ENCODE peak calls at places on chromosomes 1 and 21, in seven cellular contexts. N is AG09309, H is fibroblast of the aortic adventitia, L is fibroblast of pulmonary artery, R is hepatocyte, O is astrocyte of the spinal cord, Q is heart left ventricle. Y is an unnamed sample.
A peak's percentile ranks its signal among the peaks of the same experiment; 100 is the strongest.

GRCh38 chr1:40710581-40711315 is 19.2 kb downstream of the NFYC start:
- DNase-seq in L (peak; percentile 19), R (no peak), O (peak; percentile 11), N (no peak), Q (no peak), H (no peak), Y (no peak)

GRCh38 chr1:180218806-180219765 is 11.0 kb upstream of the LHX4 start:
- DNase-seq in O (no peak), H (no peak), R (no peak), N (no peak), Q (no peak), L (no peak), Y (no peak)

GRCh38 chr1:236980673-236981072 is 23.6 kb downstream of the MT1HL1 start:
- DNase-seq in R (no peak), H (no peak), N (no peak), O (no peak), Q (no peak), L (no peak), Y (no peak)

GRCh38 chr1:32759997-32760623 is 57.0 kb downstream of the YARS1 start:
- DNase-seq in N (no peak), R (peak; percentile 98), Q (no peak), O (peak; percentile 49), L (peak; percentile 42), H (no peak), Y (no peak)

GRCh38 chr1:212463565-212464270 is 31.0 kb downstream of the NENF start:
- DNase-seq in H (no peak), Q (no peak), R (no peak), N (no peak), O (no peak), L (no peak), Y (no peak)

GRCh38 chr1:172971241-172971640 is 79.5 kb downstream of the TNFSF18 start:
- DNase-seq in R (peak; percentile 7), N (no peak), Q (no peak), L (no peak), O (no peak), H (no peak), Y (no peak)

GRCh38 chr1:182861994-182862393 is 22.8 kb downstream of the DHX9 start:
- DNase-seq in H (peak; percentile 46), N (no peak), Q (no peak), O (peak; percentile 44), R (no peak), L (peak; percentile 45), Y (no peak)

GRCh38 chr1:36516372-36517018 is 33.8 kb upstream of the CSF3R start:
- DNase-seq in H (peak; percentile 53), N (peak; percentile 3), R (peak; percentile 82), L (peak; percentile 63), Q (peak; percentile 33), O (peak; percentile 48), Y (peak; percentile 12)

GRCh38 chr1:247077234-247077633 is 1.4 kb downstream of the ZNF670 start:
- DNase-seq in H (peak; percentile 27), N (no peak), L (peak; percentile 17), O (no peak), Q (no peak), R (no peak), Y (no peak)

GRCh38 chr1:53799141-53799540 is 39.0 kb downstream of the NDC1 start:
- DNase-seq in L (no peak), N (no peak), O (no peak), Q (no peak), H (peak; percentile 4), R (no peak), Y (no peak)

GRCh38 chr1:168422203-168422848 is 121.5 kb downstream of the XCL2 start:
- DNase-seq in R (no peak), Q (no peak), L (peak; percentile 20), N (no peak), H (peak; percentile 25), O (no peak), Y (no peak)

GRCh38 chr1:17239420-17239819 is 9.5 kb upstream of the PADI3 start:
- DNase-seq in H (peak; percentile 95), L (peak; percentile 96), R (peak; percentile 72), Q (peak; percentile 36), O (peak; percentile 96), N (peak; percentile 64), Y (peak; percentile 55)

GRCh38 chr1:22849770-22850169 is 122.9 kb downstream of the LACTBL1 start:
- DNase-seq in O (no peak), N (no peak), R (no peak), H (no peak), L (no peak), Q (no peak), Y (no peak)

GRCh38 chr21:33455858-33456446 is 23.8 kb downstream of the TMEM50B start:
- DNase-seq in H (no peak), R (no peak), N (no peak), Q (no peak), L (no peak), O (no peak), Y (no peak)

GRCh38 chr1:162381941-162382750 is 618 bp downstream of the C1orf226 start:
- DNase-seq in N (no peak), R (no peak), O (no peak), Q (no peak), L (no peak), H (no peak), Y (no peak)

GRCh38 chr1:116461723-116462122 is 88.7 kb downstream of the ATP1A1 start:
- DNase-seq in R (no peak), O (no peak), L (no peak), Q (no peak), N (no peak), H (no peak), Y (no peak)

GRCh38 chr1:25065246-25066238 is 135.5 kb upstream of the RUNX3 start:
- DNase-seq in N (no peak), Q (no peak), L (peak; percentile 3), O (peak; percentile 32), R (no peak), H (peak; percentile 44), Y (no peak)

GRCh38 chr21:7917729-7918128 is 2603.7 kb upstream of the TPTE start:
- DNase-seq in H (no peak), O (peak; percentile 24), Q (no peak), L (no peak), R (peak; percentile 28), N (no peak), Y (no peak)

DNA sequence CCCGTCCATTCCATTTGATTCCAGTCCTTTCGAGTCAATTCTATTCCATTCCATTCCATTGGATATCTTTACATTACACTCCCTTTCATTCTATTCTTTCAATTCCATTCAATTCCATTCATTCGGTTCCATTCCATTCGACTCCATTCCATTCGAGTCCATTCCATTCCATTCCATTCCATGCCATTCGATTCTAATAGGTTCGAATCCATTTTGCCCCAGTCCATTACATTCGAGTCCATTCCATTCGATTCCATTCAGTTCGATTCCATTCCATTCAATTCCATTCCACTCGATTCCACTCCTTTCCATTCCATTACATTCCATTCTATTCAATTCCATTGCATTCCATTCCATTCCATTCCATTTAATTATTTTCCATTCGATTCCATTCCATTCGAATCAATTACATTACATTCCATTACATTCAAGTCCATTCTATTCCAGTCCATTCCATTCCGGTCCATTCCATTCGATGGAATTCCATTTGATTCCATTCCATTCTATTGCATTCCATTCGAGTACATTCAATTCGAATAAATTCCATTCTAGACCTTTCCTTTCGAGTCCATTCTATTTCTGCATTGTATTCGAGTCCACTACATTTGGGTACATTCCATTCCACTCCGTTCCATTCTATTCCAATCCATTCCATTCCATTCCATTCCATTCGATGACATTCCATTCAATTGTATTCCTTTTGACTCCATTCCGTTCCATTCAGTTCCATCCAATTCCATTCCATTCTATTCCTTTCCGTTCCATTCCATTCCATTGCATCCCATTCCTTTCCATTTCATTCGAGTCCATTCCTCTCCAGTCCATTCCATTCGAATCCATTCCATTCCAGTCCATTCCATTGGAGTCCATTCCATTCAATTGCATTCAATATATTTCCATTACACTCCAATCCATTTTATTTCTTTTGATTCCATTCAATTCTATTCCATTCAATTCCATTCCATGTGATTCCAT is 2604.8 kb upstream of the TPTE start:
- DNase-seq in Q (no peak), H (no peak), N (no peak), O (no peak), L (no peak), R (no peak), Y (no peak)
- H3K4me3 ChIP-seq in Q (no peak overlapping the region), H (no peak overlapping the region), N (no peak overlapping the region), O (no peak overlapping the region), L (no peak overlapping the region), R (no peak overlapping the region), Y (no peak overlapping the region)

GRCh38 chr21:31459457-31459856 is 115.4 kb upstream of the TIAM1 start:
- DNase-seq in O (no peak), R (no peak), Q (no peak), N (no peak), L (no peak), H (no peak), Y (no peak)
- TF ChIP-seq CTCF in O (no peak), R (peak; percentile 23), Q (no peak), N (no peak), L (no peak), H (no peak), Y (no peak)

GRCh38 chr1:223704921-223705878 is 7.1 kb upstream of the CAPN2 start:
- DNase-seq in N (no peak), L (peak; percentile 81), O (peak; percentile 84), Q (no peak), H (peak; percentile 81), R (no peak), Y (no peak)

GRCh38 chr1:223702735-223703667 is 9.3 kb upstream of the CAPN2 start:
- DNase-seq in L (no peak), Q (no peak), R (no peak), H (no peak), N (no peak), O (peak; percentile 58), Y (no peak)

GRCh38 chr1:223700388-223700918 is 11.9 kb upstream of the CAPN2 start:
- DNase-seq in O (no peak), R (no peak), N (no peak), L (peak; percentile 60), Q (no peak), H (peak; percentile 79), Y (no peak)

GRCh38 chr1:223703668-223704013 is 8.7 kb upstream of the CAPN2 start:
- DNase-seq in O (no peak), H (no peak), L (no peak), R (no peak), Q (no peak), N (no peak), Y (no peak)

DNA sequence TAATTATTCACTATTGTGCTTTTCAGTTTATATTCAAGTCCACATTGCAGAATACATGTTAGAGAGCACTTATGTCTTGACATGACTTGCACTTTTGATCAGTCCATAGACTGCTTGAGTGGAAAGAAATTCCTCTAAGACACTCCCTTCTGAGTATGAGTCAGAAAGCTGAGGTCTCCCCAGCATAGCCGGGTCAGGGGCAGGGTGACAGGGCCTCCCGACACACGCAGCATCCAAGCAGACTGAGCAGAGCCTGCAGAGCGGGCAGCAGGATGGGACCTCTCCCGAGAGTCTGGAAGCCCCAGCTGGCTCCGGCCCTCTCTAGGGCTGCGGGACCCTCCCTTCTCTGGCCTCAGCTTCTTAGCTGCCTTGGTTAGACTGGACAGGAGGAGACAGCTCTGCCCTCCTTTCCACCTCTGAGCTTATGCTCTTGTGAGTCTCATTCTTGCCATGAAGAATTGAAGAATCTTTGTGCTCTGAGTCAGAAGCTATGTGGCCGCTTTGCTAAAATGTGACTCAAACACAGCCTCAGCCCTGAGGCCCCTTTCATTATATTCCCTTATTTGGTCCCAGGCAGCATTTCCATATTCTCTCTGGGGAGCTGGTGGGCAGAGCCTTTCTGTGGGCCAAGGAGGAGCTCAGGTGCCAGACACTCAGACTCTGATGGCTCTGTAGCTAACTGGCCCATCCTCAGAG is 11.2 kb upstream of the CAPN2 start:
- DNase-seq in L (peak; percentile 96), O (peak; percentile 98), N (peak; percentile 85), H (peak; percentile 97), R (peak; percentile 85), Q (no peak), Y (no peak)
- H3K4me3 ChIP-seq in L (peak overlapping the region; percentile 21), O (no peak overlapping the region), N (peak overlapping the region; percentile 15), H (peak overlapping the region; percentile 44), R (no peak overlapping the region), Q (no peak overlapping the region), Y (no peak overlapping the region)

GRCh38 chr1:205438213-205439158 is 16.6 kb upstream of the LEMD1 start:
- DNase-seq in N (no peak), R (peak; percentile 82), Q (peak; percentile 87), L (peak; percentile 88), H (peak; percentile 80), O (peak; percentile 57), Y (no peak)
- TF ChIP-seq CTCF in N (peak; percentile 56), R (peak; percentile 20), Q (peak; percentile 51), L (peak; percentile 70), H (peak; percentile 84), O (peak; percentile 73), Y (peak; percentile 29)